ENCODE peak calls at places on chromosome 21, in nine cellular contexts. T is left ventricle myocardium inferior, N is aorta, Q is colonic mucosa, F is MG63, A is endodermal cell, V is heart right ventricle, B is body of pancreas, M is GM23338. D is an unnamed sample.

GRCh38 chr21:42315296-42315891 is at the start of gene TFF3:
- DNase-seq in T (no peak), N (no peak), Q (peak; percentile 85), F (no peak), A (no peak), V (no peak), B (peak; percentile 69), M (no peak), D (no peak)

GRCh38 chr21:31875424-31876097 is 2.7 kb downstream of the HUNK start:
- DNase-seq in T (no peak), N (no peak), Q (no peak), F (peak; percentile 66), A (no peak), V (no peak), B (peak; percentile 34), M (no peak), D (no peak)

GRCh38 chr21:32578107-32578691 is 7.1 kb downstream of the TCP10L start:
- DNase-seq in T (no peak), N (no peak), Q (peak; percentile 36), F (no peak), A (peak; percentile 88), V (no peak), B (no peak), M (peak; percentile 80), D (no peak)

GRCh38 chr21:14542638-14543037 is 3.5 kb downstream of the SAMSN1 start:
- DNase-seq in T (no peak), N (no peak), Q (no peak), F (no peak), A (no peak), V (no peak), B (no peak), M (no peak), D (no peak)

GRCh38 chr21:21052672-21053071 is 54.5 kb downstream of the NCAM2 start:
- DNase-seq in T (no peak), N (no peak), Q (no peak), F (no peak), A (no peak), V (no peak), B (no peak), M (no peak), D (no peak)

GRCh38 chr21:41459884-41460534 is 34.0 kb downstream of the MX1 start:
- DNase-seq in T (no peak), N (no peak), Q (no peak), F (no peak), A (no peak), V (no peak), B (no peak), M (no peak), D (peak; percentile 55)

GRCh38 chr21:27298465-27298864 is 331.6 kb upstream of the ADAMTS5 start:
- DNase-seq in T (no peak), N (no peak), Q (no peak), F (no peak), A (no peak), V (no peak), B (no peak), M (no peak), D (no peak)

GRCh38 chr21:31557421-31557955 is 102.0 kb upstream of the SOD1 start:
- DNase-seq in T (no peak), N (peak; percentile 72), Q (no peak), F (peak; percentile 1), A (peak; percentile 82), V (no peak), B (no peak), M (peak; percentile 85), D (no peak)

GRCh38 chr21:33035147-33035546 is 9.4 kb downstream of the OLIG2 start:
- DNase-seq in T (no peak), N (no peak), Q (no peak), F (no peak), A (no peak), V (no peak), B (no peak), M (no peak), D (no peak)

GRCh38 chr21:42970946-42971653 is 3.3 kb upstream of the PKNOX1 start:
- DNase-seq in T (no peak), N (no peak), Q (no peak), F (no peak), A (peak; percentile 62), V (no peak), B (no peak), M (peak; percentile 45), D (no peak)

GRCh38 chr21:34793471-34793870 is 124.7 kb downstream of the CLIC6 start:
- DNase-seq in T (no peak), N (no peak), Q (no peak), F (no peak), A (no peak), V (no peak), B (no peak), M (no peak), D (no peak)

GRCh38 chr21:35390013-35390776 is 341.1 kb upstream of the RUNX1 start:
- DNase-seq in T (no peak), N (no peak), Q (no peak), F (peak; percentile 74), A (no peak), V (no peak), B (peak; percentile 32), M (no peak), D (no peak)

GRCh38 chr21:36029309-36029708 is 31.0 kb downstream of the SETD4 start:
- DNase-seq in T (no peak), N (no peak), Q (no peak), F (no peak), A (no peak), V (no peak), B (no peak), M (no peak), D (no peak)

GRCh38 chr21:35025206-35026152 is 23.6 kb downstream of the RUNX1 start:
- DNase-seq in T (no peak), N (no peak), Q (no peak), F (no peak), A (peak; percentile 16), V (no peak), B (no peak), M (no peak), D (no peak)

GRCh38 chr21:34822957-34823356 is 154.2 kb downstream of the CLIC6 start:
- DNase-seq in T (no peak), N (no peak), Q (peak; percentile 12), F (no peak), A (no peak), V (no peak), B (no peak), M (no peak), D (no peak)

GRCh38 chr21:42835211-42835610 is 44.1 kb downstream of the WDR4 start:
- DNase-seq in T (no peak), N (no peak), Q (no peak), F (no peak), A (no peak), V (no peak), B (no peak), M (no peak), D (no peak)

DNA sequence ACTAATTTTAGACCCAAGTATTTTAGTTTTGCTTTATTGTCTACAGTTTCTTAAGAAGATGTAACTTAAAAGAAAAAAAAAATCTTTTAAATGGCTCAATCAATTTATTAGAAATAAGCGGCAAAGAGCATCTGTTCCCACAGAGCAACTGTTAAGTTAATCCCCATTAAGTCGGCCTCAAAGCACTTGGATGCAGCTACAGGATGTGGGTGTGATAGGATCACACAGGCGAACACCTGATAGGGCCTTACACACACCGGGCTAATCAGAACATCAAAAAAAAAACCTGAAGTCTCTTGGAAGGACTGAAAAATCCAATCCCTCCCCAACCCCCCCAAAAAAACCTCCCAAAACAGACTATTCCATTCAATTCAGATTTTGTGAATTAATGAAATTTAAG is 23.0 kb downstream of the APP start:
- DNase-seq in T (no peak), N (no peak), Q (no peak), F (no peak), A (no peak), V (no peak), B (no peak), M (no peak), D (no peak)
- H3K4me3 ChIP-seq in T (no peak overlapping the region), N (no peak overlapping the region), Q (no peak overlapping the region), F (no peak overlapping the region), A (peak overlapping the region; percentile 10), V (no peak overlapping the region), B (no peak overlapping the region), M (no peak overlapping the region), D (no peak overlapping the region)

GRCh38 chr21:45041984-45042663 is 32.3 kb upstream of the ADARB1 start:
- DNase-seq in T (no peak), N (no peak), Q (no peak), F (no peak), A (no peak), V (no peak), B (no peak), M (no peak), D (no peak)

GRCh38 chr21:45041351-45041805 is 33.0 kb upstream of the ADARB1 start:
- DNase-seq in T (peak; percentile 67), N (peak; percentile 88), Q (peak; percentile 54), F (no peak), A (no peak), V (peak; percentile 69), B (peak; percentile 67), M (no peak), D (peak; percentile 94)

GRCh38 chr21:45039309-45040113 is 34.9 kb upstream of the ADARB1 start:
- DNase-seq in T (no peak), N (peak; percentile 70), Q (no peak), F (no peak), A (no peak), V (no peak), B (no peak), M (no peak), D (peak; percentile 53)

GRCh38 chr21:45040114-45040715 is 34.2 kb upstream of the ADARB1 start:
- DNase-seq in T (no peak), N (peak; percentile 54), Q (no peak), F (no peak), A (no peak), V (no peak), B (no peak), M (no peak), D (peak; percentile 60)

DNA sequence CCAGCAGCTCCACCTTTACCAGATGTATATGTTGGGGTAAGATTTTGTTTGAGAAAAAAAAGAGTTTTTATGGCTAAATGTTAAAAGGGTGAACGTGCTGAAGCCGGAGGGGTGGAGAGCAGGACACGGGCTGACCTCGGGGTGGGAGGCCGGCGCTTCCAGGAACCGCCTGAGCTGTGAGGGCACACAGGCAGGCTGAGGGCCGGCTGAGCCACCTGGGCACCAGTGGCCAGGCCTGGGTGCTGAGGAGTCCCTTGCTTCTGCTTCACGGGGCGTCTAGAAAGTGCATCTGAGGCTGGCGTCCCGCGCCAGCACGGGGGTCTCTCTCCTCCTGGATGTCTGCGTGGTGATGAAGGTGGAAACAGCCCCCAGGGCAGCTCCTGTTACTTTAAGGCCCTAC is 33.6 kb upstream of the ADARB1 start:
- DNase-seq in T (no peak), N (no peak), Q (no peak), F (no peak), A (no peak), V (no peak), B (no peak), M (no peak), D (peak; percentile 67)
- H3K4me3 ChIP-seq in T (peak overlapping the region; percentile 17), N (no peak overlapping the region), Q (no peak overlapping the region), F (no peak overlapping the region), A (no peak overlapping the region), V (no peak overlapping the region), B (no peak overlapping the region), M (no peak overlapping the region), D (no peak overlapping the region)

GRCh38 chr21:39345440-39345839 is 3.4 kb downstream of the HMGN1 start:
- DNase-seq in T (no peak), N (no peak), Q (no peak), F (no peak), A (no peak), V (no peak), B (no peak), M (no peak), D (no peak)
- H3K4me3 ChIP-seq in T (peak overlapping the region; percentile 93), N (no peak overlapping the region), Q (no peak overlapping the region), F (no peak overlapping the region), A (peak overlapping the region; percentile 96), V (no peak overlapping the region), B (no peak overlapping the region), M (peak overlapping the region; percentile 87), D (no peak overlapping the region)

GRCh38 chr21:25688284-25689035 is 46.2 kb downstream of the ATP5PF start:
- DNase-seq in T (no peak), N (no peak), Q (no peak), F (no peak), A (no peak), V (no peak), B (no peak), M (no peak), D (no peak)
- H3K4me3 ChIP-seq in T (no peak overlapping the region), N (no peak overlapping the region), Q (no peak overlapping the region), F (no peak overlapping the region), A (no peak overlapping the region), V (no peak overlapping the region), B (no peak overlapping the region), M (no peak overlapping the region), D (no peak overlapping the region)